ENCODE peak calls at places on chromosome 12, in six cellular contexts. J is DMS153, C is uterus, G is Kasumi-1, Z is endothelial cell, X is esophagus squamous epithelium. N is an unnamed sample.

GRCh38 chr12:42846782-42847181 is 257.2 kb upstream of the PRICKLE1 start:
- DNase-seq in G (no peak), J (no peak), C (no peak), X (no peak), Z (no peak), N (no peak)

GRCh38 chr12:34206061-34206785 is 183.9 kb downstream of the ALG10 start:
- DNase-seq in Z (no peak), J (no peak), G (no peak), C (no peak), X (no peak), N (no peak)

GRCh38 chr12:49868952-49869815 is 26.3 kb upstream of the BCDIN3D start:
- DNase-seq in Z (no peak), C (peak), J (peak), X (no peak), G (peak), N (peak)

GRCh38 chr12:47604474-47604873 is 101.4 kb downstream of the RPAP3 start:
- DNase-seq in Z (no peak), X (no peak), J (no peak), G (no peak), C (no peak), N (no peak)

GRCh38 chr12:76864791-76865400 is 13.9 kb downstream of the CSRP2 start:
- DNase-seq in C (no peak), X (no peak), G (no peak), Z (no peak), J (no peak), N (no peak)

GRCh38 chr12:54394281-54394719 is 9.8 kb upstream of the ZNF385A start:
- DNase-seq in C (peak), Z (peak), J (peak), G (peak), X (no peak), N (no peak)

GRCh38 chr12:11545438-11546330 is 103.8 kb upstream of the ETV6 start:
- DNase-seq in C (no peak), Z (no peak), X (no peak), G (peak), J (peak), N (peak)

GRCh38 chr12:6769003-6769389 is 2.8 kb downstream of the PTMS start:
- DNase-seq in J (peak), C (peak), Z (peak), X (no peak), G (no peak), N (no peak)